ENCODE peak calls at places on chromosome 5, in nine cellular contexts. Z, I, Q, W, R, J, Y, B and P are unnamed samples.

GRCh38 chr5:67085616-67086015 is 111.0 kb downstream of the CD180 start:
- DNase-seq in I (no peak), R (no peak), W (no peak), Z (no peak), B (no peak), Y (no peak), J (no peak), Q (no peak), P (no peak)

GRCh38 chr5:150582281-150582791 is 58.1 kb upstream of the SYNPO start:
- DNase-seq in Q (peak), W (peak), Y (peak), R (no peak), B (peak), Z (no peak), J (peak), I (no peak), P (peak)

GRCh38 chr5:54851449-54851848 is 133.9 kb downstream of the ESM1 start:
- DNase-seq in I (no peak), Y (no peak), W (no peak), Z (no peak), Q (no peak), R (no peak), J (no peak), B (no peak), P (no peak)

GRCh38 chr5:121497176-121497575 is 354.5 kb upstream of the FTMT start:
- DNase-seq in Z (no peak), Y (no peak), Q (no peak), I (no peak), J (peak), W (peak), R (no peak), B (no peak), P (no peak)

GRCh38 chr5:150700298-150700599 is 613 bp downstream of the RBM22 start:
- DNase-seq in I (no peak), J (peak), Z (no peak), Y (no peak), B (no peak), Q (no peak), W (no peak), R (no peak), P (no peak)

GRCh38 chr5:134467231-134467630 is 55.5 kb upstream of the CDKN2AIPNL start:
- DNase-seq in Y (no peak), I (no peak), W (no peak), Q (no peak), R (no peak), J (no peak), Z (no peak), B (no peak), P (no peak)

GRCh38 chr5:135578305-135578684 is 496 bp downstream of the CXCL14 start:
- DNase-seq in B (no peak), Q (no peak), R (peak), Z (no peak), J (no peak), I (no peak), W (no peak), Y (no peak), P (no peak)

GRCh38 chr5:87322381-87322780 is 54.7 kb downstream of the RASA1 start:
- DNase-seq in B (no peak), R (peak), J (no peak), I (no peak), Z (no peak), Q (no peak), W (no peak), Y (no peak), P (no peak)

GRCh38 chr5:57412010-57412409 is 70.6 kb downstream of the ACTBL2 start:
- DNase-seq in J (peak), I (no peak), Y (no peak), Q (no peak), R (no peak), B (no peak), W (peak), Z (no peak), P (no peak)

GRCh38 chr5:35815089-35815936 is 41.4 kb upstream of the IL7R start:
- DNase-seq in J (no peak), B (no peak), W (no peak), Y (peak), Q (no peak), R (peak), I (no peak), Z (no peak), P (no peak)

GRCh38 chr5:26690511-26690910 is 347.9 kb downstream of the CDH9 start:
- DNase-seq in W (no peak), B (no peak), Z (no peak), I (no peak), J (no peak), R (no peak), Q (no peak), Y (no peak), P (no peak)

GRCh38 chr5:138963763-138964371 is 88.7 kb upstream of the LRRTM2 start:
- DNase-seq in J (no peak), W (no peak), I (no peak), Y (peak), R (no peak), Q (no peak), Z (no peak), B (no peak), P (no peak)

GRCh38 chr5:115840825-115841224 is 540 bp downstream of the ATG12 start:
- DNase-seq in B (no peak), W (no peak), I (no peak), J (no peak), Y (no peak), R (no peak), Q (no peak), Z (no peak), P (no peak)

GRCh38 chr5:132474131-132474723 is 16.3 kb downstream of the IRF1 start:
- DNase-seq in Z (no peak), W (no peak), B (peak), Q (no peak), Y (no peak), I (peak), R (no peak), J (no peak), P (no peak)

GRCh38 chr5:28014779-28015178 is 976.4 kb upstream of the CDH9 start:
- DNase-seq in I (no peak), Z (no peak), Y (peak), B (no peak), Q (no peak), R (peak), W (no peak), J (no peak), P (no peak)

GRCh38 chr5:76016258-76016657 is 66.9 kb upstream of the SV2C start:
- DNase-seq in I (no peak), Z (no peak), Y (no peak), B (no peak), R (peak), W (no peak), Q (no peak), J (no peak), P (no peak)
- TF ChIP-seq CTCF in I (no peak), Z (no peak), Y (peak), B (no peak), R (peak), W (no peak), Q (no peak), J (no peak), P (peak)

DNA sequence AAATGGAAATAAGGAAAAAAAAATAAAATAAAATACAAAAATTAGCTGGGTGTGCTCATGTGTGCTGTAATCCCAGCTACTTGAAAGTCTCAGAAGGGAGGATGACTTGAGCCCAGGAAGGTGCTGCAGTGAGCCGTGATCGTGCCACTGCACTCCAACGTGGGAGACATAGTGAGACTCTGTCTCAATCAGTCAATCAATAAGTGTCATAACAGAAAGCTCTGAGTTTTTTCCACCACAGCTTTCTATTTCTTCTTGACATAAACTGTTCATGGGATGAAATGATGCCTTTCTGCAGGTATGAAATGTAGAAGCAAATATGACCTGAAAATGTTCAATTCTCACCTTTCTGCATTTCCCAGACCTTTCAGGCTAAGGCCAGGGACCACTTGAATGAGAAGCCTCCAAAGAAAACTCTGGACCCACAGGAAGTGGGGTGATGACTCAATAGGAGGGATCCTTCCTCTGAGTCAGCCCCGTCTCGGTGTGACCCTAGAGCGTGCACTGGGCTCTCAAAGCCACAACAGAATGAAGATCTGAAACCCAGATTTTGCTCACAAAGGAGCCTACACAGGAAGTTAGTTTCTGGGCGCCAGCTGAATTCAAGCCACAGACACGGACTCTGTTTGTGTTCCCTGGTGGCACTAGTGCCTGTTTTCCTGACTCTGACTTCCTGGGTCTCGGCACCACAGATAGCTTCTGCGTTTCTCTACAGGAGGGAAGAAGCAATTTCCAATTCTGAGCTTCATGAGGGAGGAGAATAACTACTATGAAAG is 62.0 kb downstream of the ANKH start:
- DNase-seq in R (no peak), W (peak), B (no peak), J (peak), Y (peak), Z (peak), Q (peak), I (no peak), P (peak)
- H3K4me3 ChIP-seq in R (no peak), W (peak), B (no peak), J (peak), Y (no peak), Z (peak), Q (no peak), I (no peak), P (no peak)

DNA sequence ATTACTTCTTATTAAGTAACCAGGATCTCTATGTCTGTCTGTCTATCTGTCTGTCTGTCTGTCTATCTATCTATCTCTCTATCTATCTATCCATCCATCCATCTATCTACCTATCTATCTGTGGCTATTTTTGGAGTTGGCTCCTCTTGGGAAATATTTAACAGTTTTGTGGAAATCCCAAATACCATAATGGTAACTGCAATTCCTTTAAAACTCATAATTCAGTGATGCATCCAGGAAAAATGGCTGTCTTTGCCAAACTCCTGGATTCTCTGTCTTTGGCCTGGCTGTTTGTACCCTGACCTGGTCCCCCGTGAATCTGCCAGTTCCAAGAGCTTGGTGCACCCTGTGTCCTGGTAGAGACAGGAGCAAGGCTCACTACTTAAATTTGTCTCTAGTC is 197.0 kb downstream of the PCSK1 start:
- DNase-seq in B (no peak), J (no peak), Q (no peak), W (no peak), I (no peak), R (no peak), Y (no peak), Z (no peak), P (no peak)
- H3K27ac ChIP-seq in B (no peak), J (no peak), Q (no peak), W (peak), I (no peak), R (no peak), Y (no peak), Z (no peak), P (no peak)

DNA sequence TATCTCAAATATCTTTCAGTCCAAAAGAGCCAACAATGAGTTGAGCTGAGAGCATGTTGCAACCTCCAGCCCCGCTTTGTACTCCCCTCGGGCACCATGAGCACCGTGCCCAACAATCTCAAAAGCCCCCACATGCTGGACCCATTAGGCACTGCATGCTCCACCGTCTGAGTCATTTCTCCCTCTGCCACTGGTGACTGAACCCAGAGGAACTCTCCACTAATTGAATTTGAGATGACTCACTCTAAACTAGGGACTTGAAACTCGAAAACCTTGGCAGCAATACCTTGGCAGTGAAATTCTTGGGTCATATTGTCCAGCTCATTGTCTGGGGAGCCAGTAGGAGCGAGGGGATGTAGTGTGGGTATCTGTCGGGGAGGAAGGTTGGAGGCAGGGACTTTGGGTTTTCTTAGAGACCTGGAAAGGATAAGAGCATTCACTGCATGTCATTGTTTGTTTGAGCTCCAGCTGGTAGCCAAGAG is 49.9 kb upstream of the SLIT3 start:
- DNase-seq in R (no peak), B (no peak), W (peak), Y (no peak), Z (no peak), I (peak), J (peak), Q (no peak), P (peak)
- TF ChIP-seq CTCF in R (no peak), B (no peak), W (no peak), Y (no peak), Z (no peak), I (no peak), J (no peak), Q (no peak), P (no peak)

DNA sequence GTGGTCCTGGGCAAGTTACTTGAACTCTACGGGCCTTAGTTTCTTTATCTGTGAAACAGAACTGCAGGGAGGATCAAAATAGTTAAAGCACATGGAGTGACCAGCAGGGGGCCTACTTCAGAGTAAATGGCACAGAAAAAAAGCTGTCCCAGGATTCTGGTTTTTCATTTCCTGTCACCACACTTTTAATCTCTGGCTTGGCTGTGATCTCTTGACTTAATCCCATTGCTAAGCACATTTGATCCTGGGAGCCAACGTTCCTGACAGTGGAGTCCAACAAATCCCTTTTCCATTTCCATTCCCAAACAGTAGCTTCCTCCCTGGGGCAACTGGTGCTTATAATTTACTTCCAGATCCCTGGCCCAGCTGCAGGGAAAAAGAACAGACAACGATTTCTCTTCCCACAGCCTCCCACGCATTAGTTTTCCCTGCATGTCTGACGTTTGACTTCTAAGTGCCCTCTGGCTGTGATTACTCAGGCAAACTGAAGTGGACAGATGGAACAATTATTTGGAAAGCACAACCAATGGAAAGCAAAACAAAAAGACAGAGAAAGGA is 136.5 kb upstream of the STK32A start:
- DNase-seq in W (peak), Y (peak), B (no peak), Q (no peak), I (no peak), Z (no peak), R (peak), J (peak), P (no peak)
- H3K4me3 ChIP-seq in W (no peak), Y (no peak), B (no peak), Q (no peak), I (no peak), Z (no peak), R (no peak), J (no peak), P (no peak)